ENCODE peak calls at places on chromosomes 13 and 19, in four cellular contexts. D, P, B and E are unnamed samples.

GRCh38 chr13:85828094-85828684 is 29.0 kb upstream of the SLITRK6 start:
- DNase-seq in D (no peak), P (peak), B (no peak), E (peak)

GRCh38 chr13:92122454-92122853 is 724.0 kb downstream of the GPC5 start:
- DNase-seq in D (no peak), P (no peak), B (no peak), E (no peak)

GRCh38 chr19:50008532-50008931 is 16.6 kb downstream of the VRK3 start:
- DNase-seq in D (peak), P (no peak), B (peak), E (peak)

GRCh38 chr19:1884291-1884718 is 991 bp downstream of the ABHD17A start:
- DNase-seq in D (no peak), P (no peak), B (peak), E (no peak)

GRCh38 chr19:43704002-43704705 is 11.7 kb upstream of the IRGC start:
- DNase-seq in D (no peak), P (peak), B (no peak), E (no peak)

GRCh38 chr19:51793994-51794393 is 963 bp upstream of the FPR3 start:
- DNase-seq in D (no peak), P (no peak), B (no peak), E (no peak)

GRCh38 chr19:4988770-4989251 is 19.9 kb downstream of the KDM4B start:
- DNase-seq in D (no peak), P (no peak), B (no peak), E (no peak)

GRCh38 chr13:111251646-111252448 is 68.6 kb upstream of the TEX29 start:
- DNase-seq in D (no peak), P (no peak), B (no peak), E (no peak)

GRCh38 chr13:32126756-32127155 is 95.2 kb downstream of the FRY start:
- DNase-seq in D (no peak), P (no peak), B (no peak), E (no peak)

GRCh38 chr19:36688058-36688457 is 646 bp downstream of the ZNF567 start:
- DNase-seq in D (no peak), P (no peak), B (no peak), E (no peak)

GRCh38 chr19:36685835-36686234 is 1.6 kb upstream of the ZNF567 start:
- DNase-seq in D (no peak), P (no peak), B (no peak), E (no peak)

GRCh38 chr19:36687214-36688056 is at the start of gene ZNF567:
- DNase-seq in D (peak), P (peak), B (peak), E (peak)

DNA sequence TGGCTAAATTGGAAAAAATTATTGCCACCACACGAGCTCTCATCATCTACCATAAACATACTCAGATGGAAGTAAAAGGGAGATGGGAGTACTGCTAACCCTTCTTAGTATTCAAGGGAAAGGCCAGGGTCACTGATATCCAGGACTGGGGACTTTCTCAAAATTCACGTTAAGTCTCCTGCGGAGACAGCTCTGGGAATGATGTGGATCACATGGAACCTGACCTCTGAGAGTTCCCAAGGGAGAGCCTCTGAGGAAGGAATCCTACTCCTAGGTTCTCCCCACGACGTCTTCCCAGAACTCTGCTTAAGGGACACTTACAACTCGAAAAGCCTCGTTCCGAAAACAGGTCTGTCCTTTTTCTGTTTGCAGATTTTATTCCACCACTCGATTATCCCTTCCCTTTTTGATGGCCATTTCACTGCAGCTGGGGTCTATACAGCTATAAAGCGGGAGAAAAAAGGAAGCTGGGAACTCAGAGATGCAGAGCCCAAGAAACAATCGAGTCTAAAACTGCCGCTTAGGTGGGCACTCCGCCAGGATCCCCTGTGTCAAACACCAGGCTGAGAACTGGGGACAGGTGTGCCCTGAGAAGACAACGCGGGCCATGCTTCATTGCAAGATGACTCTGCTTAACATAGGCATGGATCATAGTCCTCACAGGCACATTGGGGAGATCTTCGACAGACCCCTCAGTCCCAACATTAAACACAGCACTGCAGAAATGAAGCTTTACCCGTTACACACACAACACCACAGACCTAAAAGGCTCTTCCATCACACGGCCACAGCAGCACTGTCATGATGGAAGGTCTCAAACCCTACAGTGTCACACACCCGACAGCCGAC is 823 bp upstream of the ZNF567 start:
- DNase-seq in D (no peak), P (no peak), B (no peak), E (no peak)
- TF ChIP-seq NR3C1 in D (no peak), P (no peak), B (no peak), E (no peak)

GRCh38 chr19:46337487-46337886 is 9.4 kb upstream of the PPP5C start:
- DNase-seq in D (no peak), P (no peak), B (no peak), E (no peak)
- TF ChIP-seq NR3C1 in D (no peak), P (no peak), B (no peak), E (no peak)

DNA sequence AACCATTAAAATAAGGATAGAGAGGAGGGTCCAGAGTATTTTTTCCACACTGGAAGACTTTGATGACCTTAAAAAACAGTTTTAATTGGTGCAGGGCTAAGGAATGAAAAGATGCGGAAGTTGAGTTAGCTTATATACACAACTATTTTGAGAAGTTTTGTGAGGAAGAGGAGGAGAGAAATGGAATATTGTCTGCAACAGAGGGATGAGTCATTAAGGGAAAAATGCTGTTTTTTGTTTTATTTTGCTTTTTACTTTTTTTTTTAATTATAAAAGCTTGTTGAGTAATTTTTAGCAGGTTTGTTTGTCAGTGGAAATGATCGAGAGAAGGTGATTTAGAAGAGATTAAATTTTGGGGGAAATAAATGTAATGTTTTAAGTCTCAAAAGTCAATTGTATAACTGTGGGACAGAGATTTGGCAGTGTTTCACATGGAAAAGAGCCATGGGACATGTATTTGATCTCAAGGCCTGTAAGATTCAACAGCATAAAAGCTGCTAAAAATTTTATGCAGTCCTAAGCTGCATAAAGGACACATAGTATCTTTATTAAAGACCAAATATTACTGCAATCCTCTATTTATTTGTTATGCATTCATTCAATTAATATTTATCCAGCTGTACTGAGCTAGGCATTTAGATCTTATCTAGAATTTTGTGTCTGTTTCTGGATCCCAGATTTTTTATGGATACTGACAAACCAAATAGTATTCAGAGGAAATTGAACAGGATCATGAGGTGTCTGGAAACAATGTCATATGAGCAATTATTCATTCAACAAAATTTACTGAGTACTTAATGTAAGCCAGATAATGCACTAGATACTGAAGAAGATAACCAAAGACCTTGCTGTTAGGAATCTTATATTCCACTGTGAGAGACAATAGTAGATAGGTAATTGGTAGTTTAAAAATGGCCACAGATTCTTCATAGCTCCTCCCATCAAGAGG is 72.7 kb downstream of the DNAJC15 start:
- DNase-seq in D (no peak), P (no peak), B (no peak), E (no peak)
- TF ChIP-seq NR3C1 in D (no peak), P (no peak), B (no peak), E (no peak)

GRCh38 chr13:45328661-45329105 is 12.3 kb downstream of the TPT1 start:
- DNase-seq in D (no peak), P (no peak), B (no peak), E (no peak)

GRCh38 chr13:45331123-45331619 is 9.8 kb downstream of the TPT1 start:
- DNase-seq in D (no peak), P (no peak), B (no peak), E (no peak)

GRCh38 chr13:45327253-45327954 is 13.6 kb downstream of the TPT1 start:
- DNase-seq in D (no peak), P (no peak), B (no peak), E (no peak)

GRCh38 chr13:45321230-45321629 is 19.8 kb downstream of the TPT1 start:
- DNase-seq in D (no peak), P (no peak), B (no peak), E (no peak)

GRCh38 chr13:45325806-45326205 is 15.2 kb downstream of the TPT1 start:
- DNase-seq in D (no peak), P (peak), B (no peak), E (no peak)
- TF ChIP-seq NR3C1 in D (no peak), P (no peak), B (no peak), E (no peak)

GRCh38 chr13:95552539-95553270 is at the start of gene CLDN10:
- DNase-seq in D (peak), P (no peak), B (peak), E (peak)
- TF ChIP-seq NR3C1 in D (no peak), P (no peak), B (no peak), E (no peak)

GRCh38 chr13:21015284-21015683 is 46.1 kb downstream of the LATS2 start:
- DNase-seq in D (no peak), P (no peak), B (no peak), E (no peak)
- TF ChIP-seq NR3C1 in D (no peak), P (no peak), B (no peak), E (no peak)